ENCODE peak calls at places on chromosomes 6 and 20, in five cellular contexts. D, I, E, T and W are unnamed samples.

GRCh38 chr20:16158090-16158975 is 414.9 kb downstream of the KIF16B start:
- DNase-seq in I (no peak), T (no peak), D (no peak), E (no peak), W (no peak)

GRCh38 chr6:166204852-166205650 is 37.4 kb upstream of the TBXT start:
- DNase-seq in E (no peak), T (no peak), I (no peak), D (no peak), W (no peak)

GRCh38 chr6:85456782-85457181 is 6.9 kb downstream of the NT5E start:
- DNase-seq in T (no peak), I (no peak), E (no peak), D (no peak), W (no peak)

GRCh38 chr6:89830385-89830809 is 717 bp downstream of the CASP8AP2 start:
- DNase-seq in E (no peak), D (no peak), T (no peak), I (no peak), W (no peak)

GRCh38 chr6:146871613-146872465 is 273.1 kb downstream of the ADGB start:
- DNase-seq in I (no peak), D (no peak), E (no peak), T (no peak), W (peak)

GRCh38 chr20:49386848-49387605 is 95.4 kb downstream of the KCNB1 start:
- DNase-seq in E (no peak), I (no peak), T (no peak), D (no peak), W (no peak)

GRCh38 chr6:36314221-36315014 is 22.3 kb downstream of the BNIP5 start:
- DNase-seq in T (no peak), D (no peak), I (peak), E (no peak), W (peak)

GRCh38 chr6:75600694-75601265 is 900 bp upstream of the SENP6 start:
- DNase-seq in I (no peak), T (no peak), D (no peak), E (no peak), W (no peak)

GRCh38 chr6:26472549-26473245 is 14.9 kb downstream of the BTN2A1 start:
- DNase-seq in T (no peak), D (no peak), I (no peak), E (no peak), W (no peak)

GRCh38 chr6:2502096-2502997 is 248.4 kb downstream of the MYLK4 start:
- DNase-seq in I (peak), D (no peak), E (no peak), T (no peak), W (no peak)

GRCh38 chr6:106693343-106693742 is 64.0 kb downstream of the QRSL1 start:
- DNase-seq in T (no peak), E (no peak), D (no peak), I (no peak), W (no peak)

GRCh38 chr20:38214871-38215788 is 45.4 kb downstream of the KIAA1755 start:
- DNase-seq in I (no peak), E (no peak), D (no peak), T (no peak), W (no peak)

GRCh38 chr6:49541936-49542335 is 8.5 kb upstream of the C6orf141 start:
- DNase-seq in T (no peak), E (no peak), D (no peak), I (no peak), W (peak)

GRCh38 chr6:166097914-166098522 is 69.6 kb downstream of the TBXT start:
- DNase-seq in T (peak), D (peak), E (peak), I (peak), W (peak)

GRCh38 chr20:24838551-24839530 is 110.2 kb upstream of the CST7 start:
- DNase-seq in I (peak), T (no peak), E (no peak), D (no peak), W (no peak)

GRCh38 chr20:36550797-36551299 is 9.5 kb downstream of the MYL9 start:
- DNase-seq in E (no peak), T (no peak), I (no peak), D (no peak), W (no peak)

GRCh38 chr6:81630719-81631118 is 121.8 kb downstream of the TENT5A start:
- DNase-seq in E (no peak), I (no peak), D (no peak), T (no peak), W (no peak)

GRCh38 chr6:125821825-125822281 is 31.1 kb downstream of the NCOA7 start:
- DNase-seq in E (no peak), T (no peak), D (no peak), I (peak), W (peak)

GRCh38 chr6:105111093-105111492 is 68.7 kb downstream of the POPDC3 start:
- DNase-seq in I (no peak), T (no peak), D (no peak), E (no peak), W (no peak)

GRCh38 chr20:5621305-5621704 is 128.9 kb upstream of the SHLD1 start:
- DNase-seq in I (peak), E (no peak), D (no peak), T (no peak), W (peak)

GRCh38 chr6:125182237-125183018 is 28.9 kb downstream of the TPD52L1 start:
- DNase-seq in E (no peak), D (no peak), T (no peak), I (no peak), W (no peak)

GRCh38 chr20:57654998-57655811 is 35.0 kb upstream of the ZBP1 start:
- DNase-seq in E (no peak), T (no peak), I (no peak), D (no peak), W (no peak)

GRCh38 chr6:162973975-162974374 is 246.2 kb downstream of the PACRG start:
- DNase-seq in T (no peak), I (peak), D (no peak), E (no peak), W (no peak)

GRCh38 chr6:12911387-12911960 is 194.9 kb downstream of the PHACTR1 start:
- DNase-seq in E (no peak), T (no peak), I (peak), D (no peak), W (peak)

GRCh38 chr20:1369970-1370369 is 22.9 kb downstream of the FKBP1A start:
- DNase-seq in T (no peak), D (no peak), I (no peak), E (no peak), W (no peak)

GRCh38 chr6:624979-625378 is 31.9 kb downstream of the HUS1B start:
- DNase-seq in T (no peak), E (no peak), D (no peak), I (peak), W (no peak)

GRCh38 chr20:40265872-40266533 is 423.0 kb downstream of the MAFB start:
- DNase-seq in T (peak), D (no peak), E (no peak), I (peak), W (peak)

GRCh38 chr6:113732384-113732966 is 124.7 kb upstream of the MARCKS start:
- DNase-seq in D (no peak), E (no peak), I (peak), T (no peak), W (no peak)

GRCh38 chr20:58995461-58996225 is 11.4 kb downstream of the CTSZ start:
- DNase-seq in E (no peak), I (no peak), T (no peak), D (no peak), W (no peak)

GRCh38 chr20:57667385-57667784 is 42.4 kb downstream of the PMEPA1 start:
- DNase-seq in T (no peak), E (no peak), D (no peak), I (no peak), W (no peak)

GRCh38 chr20:63381781-63382431 is 20.8 kb upstream of the CHRNA4 start:
- DNase-seq in I (no peak), D (peak), E (peak), T (peak), W (no peak)